ENCODE peak calls at places on chromosomes 12 and 14, in four cellular contexts. One of them, this sample, is unnamed.

GRCh38 chr14:19800282-19801117 is 3.1 kb upstream of the OR4N2 start:
- DNase-seq in bronchial epithelial cell: no peak
- DNase-seq in CD4-positive, CD25-positive, alpha-beta regulatory T cell: no peak
- DNase-seq in T-helper 1 cell: no peak
- DNase-seq in this sample: no peak

GRCh38 chr12:41919526-41920305 is 225.0 kb downstream of the GXYLT1 start:
- DNase-seq in CD4-positive, CD25-positive, alpha-beta regulatory T cell: no peak
- DNase-seq in bronchial epithelial cell: no peak
- DNase-seq in T-helper 1 cell: no peak
- DNase-seq in this sample: no peak

GRCh38 chr12:40727774-40728483 is 35.7 kb downstream of the CNTN1 start:
- DNase-seq in T-helper 1 cell: no peak
- DNase-seq in bronchial epithelial cell: peak
- DNase-seq in CD4-positive, CD25-positive, alpha-beta regulatory T cell: no peak
- DNase-seq in this sample: no peak

GRCh38 chr14:95527392-95528002 is 7.4 kb upstream of the GLRX5 start:
- DNase-seq in T-helper 1 cell: no peak
- DNase-seq in bronchial epithelial cell: peak
- DNase-seq in CD4-positive, CD25-positive, alpha-beta regulatory T cell: no peak
- DNase-seq in this sample: no peak

GRCh38 chr12:104167519-104168458 is 29.8 kb upstream of the NFYB start:
- DNase-seq in bronchial epithelial cell: no peak
- DNase-seq in T-helper 1 cell: no peak
- DNase-seq in CD4-positive, CD25-positive, alpha-beta regulatory T cell: no peak
- DNase-seq in this sample: no peak

GRCh38 chr12:49369723-49370145 is 2.5 kb downstream of the SPATS2 start:
- DNase-seq in CD4-positive, CD25-positive, alpha-beta regulatory T cell: no peak
- DNase-seq in bronchial epithelial cell: peak
- DNase-seq in T-helper 1 cell: no peak
- DNase-seq in this sample: no peak

GRCh38 chr12:106720696-106721095 is 53.8 kb upstream of the RIC8B start:
- DNase-seq in CD4-positive, CD25-positive, alpha-beta regulatory T cell: no peak
- DNase-seq in bronchial epithelial cell: no peak
- DNase-seq in T-helper 1 cell: no peak
- DNase-seq in this sample: no peak

GRCh38 chr12:118102070-118102469 is 1.7 kb downstream of the VSIG10 start:
- DNase-seq in T-helper 1 cell: no peak
- DNase-seq in bronchial epithelial cell: peak
- DNase-seq in CD4-positive, CD25-positive, alpha-beta regulatory T cell: no peak
- DNase-seq in this sample: no peak

GRCh38 chr12:64837427-64837826 is 13.0 kb downstream of the TBC1D30 start:
- DNase-seq in T-helper 1 cell: no peak
- DNase-seq in bronchial epithelial cell: no peak
- DNase-seq in CD4-positive, CD25-positive, alpha-beta regulatory T cell: no peak
- DNase-seq in this sample: no peak

GRCh38 chr14:105333020-105333490 is 18.5 kb downstream of the PACS2 start:
- DNase-seq in CD4-positive, CD25-positive, alpha-beta regulatory T cell: no peak
- DNase-seq in bronchial epithelial cell: no peak
- DNase-seq in T-helper 1 cell: no peak
- DNase-seq in this sample: no peak